ENCODE peak calls at places on chromosomes 11 and 22, in eight cellular contexts. J is mesendoderm; B is gastrocnemius medialis; L is CD8-positive, alpha-beta memory T cell; I is breast epithelium; A is suprapubic skin; X is fibroblast of lung; T is pancreas. O is an unnamed sample.

GRCh38 chr11:94926698-94927237 is 46.6 kb downstream of the CWC15 start:
- DNase-seq in T (peak; percentile 51), L (no peak), B (peak; percentile 44), J (peak; percentile 73), A (peak; percentile 89), I (peak; percentile 59), X (peak; percentile 98), O (no peak)

GRCh38 chr11:102974552-102975280 is 19.2 kb upstream of the MMP13 start:
- DNase-seq in I (no peak), T (peak; percentile 12), X (peak; percentile 64), J (no peak), A (no peak), L (no peak), B (no peak), O (no peak)

GRCh38 chr22:35367331-35367886 is 13.5 kb upstream of the HMOX1 start:
- DNase-seq in J (no peak), T (no peak), L (no peak), B (no peak), I (no peak), A (no peak), X (peak; percentile 19), O (no peak)

GRCh38 chr11:10922944-10923343 is 65.1 kb upstream of the ZBED5 start:
- DNase-seq in A (no peak), L (no peak), X (no peak), T (no peak), B (no peak), J (no peak), I (no peak), O (no peak)

GRCh38 chr22:35231585-35232084 is 25.7 kb upstream of the HMGXB4 start:
- DNase-seq in A (no peak), L (peak; percentile 49), X (peak; percentile 64), I (peak; percentile 81), J (peak; percentile 88), T (peak; percentile 80), B (no peak), O (peak; percentile 35)

GRCh38 chr11:77813256-77813655 is 7.3 kb downstream of the RSF1 start:
- DNase-seq in J (no peak), B (no peak), T (no peak), X (peak; percentile 8), L (no peak), I (no peak), A (no peak), O (no peak)

GRCh38 chr11:95625164-95626017 is 164.2 kb downstream of the FAM76B start:
- DNase-seq in B (no peak), J (no peak), X (no peak), L (no peak), T (no peak), I (no peak), A (no peak), O (no peak)

GRCh38 chr11:69718147-69718546 is 14.3 kb upstream of the FGF19 start:
- DNase-seq in X (peak; percentile 30), B (no peak), J (peak; percentile 91), I (no peak), L (no peak), A (no peak), T (no peak), O (no peak)

GRCh38 chr22:32764330-32765116 is 37.0 kb upstream of the TIMP3 start:
- DNase-seq in I (no peak), X (peak; percentile 95), A (peak; percentile 83), J (peak; percentile 79), L (no peak), T (no peak), B (peak; percentile 37), O (no peak)

GRCh38 chr22:32760815-32761214 is 40.7 kb upstream of the TIMP3 start:
- DNase-seq in T (no peak), X (no peak), B (no peak), J (no peak), A (no peak), L (no peak), I (no peak), O (no peak)

GRCh38 chr22:32761251-32761903 is 40.1 kb upstream of the TIMP3 start:
- DNase-seq in X (peak; percentile 74), T (no peak), L (no peak), J (no peak), B (no peak), A (no peak), I (no peak), O (no peak)

GRCh38 chr22:32760396-32760795 is 41.1 kb upstream of the TIMP3 start:
- DNase-seq in A (no peak), J (no peak), T (no peak), L (no peak), X (no peak), I (no peak), B (no peak), O (no peak)

GRCh38 chr22:32765117-32765618 is 36.3 kb upstream of the TIMP3 start:
- DNase-seq in A (no peak), L (no peak), J (no peak), X (no peak), B (no peak), T (no peak), I (no peak), O (no peak)
- H3K27me3 ChIP-seq in A (no peaks in the 10 kb centered on the region), L (peaks cover 3% of the 10 kb centered on the region), J (no peaks in the 10 kb centered on the region), X (no peaks in the 10 kb centered on the region), B (no peaks in the 10 kb centered on the region), T (no peaks in the 10 kb centered on the region), I (no peaks in the 10 kb centered on the region), O (peaks cover 14% of the 10 kb centered on the region)

GRCh38 chr22:42891696-42892095 is 34.6 kb upstream of the ARFGAP3 start:
- DNase-seq in L (no peak), A (no peak), X (no peak), B (no peak), J (no peak), T (no peak), I (no peak), O (no peak)
- H3K27ac ChIP-seq in L (no peak overlapping the region), A (no peak overlapping the region), X (no peak overlapping the region), B (peak overlapping the region; percentile 80), J (no peak overlapping the region), T (peak overlapping the region; percentile 91), I (no peak overlapping the region), O (no peak overlapping the region)

GRCh38 chr11:72789493-72790131 is 4.2 kb downstream of the STARD10 start:
- DNase-seq in X (peak; percentile 14), B (peak; percentile 77), J (peak; percentile 44), L (no peak), I (no peak), A (no peak), T (no peak), O (no peak)

GRCh38 chr11:72786305-72787261 is 7.3 kb downstream of the STARD10 start:
- DNase-seq in J (no peak), I (peak; percentile 76), X (no peak), B (no peak), L (no peak), A (no peak), T (no peak), O (no peak)

GRCh38 chr11:72784662-72785061 is 9.2 kb downstream of the STARD10 start:
- DNase-seq in L (no peak), X (no peak), T (no peak), A (no peak), J (no peak), B (no peak), I (no peak), O (no peak)

GRCh38 chr11:72787262-72788104 is 6.4 kb downstream of the STARD10 start:
- DNase-seq in I (no peak), L (no peak), A (no peak), B (no peak), X (no peak), T (peak; percentile 60), J (peak; percentile 96), O (no peak)

DNA sequence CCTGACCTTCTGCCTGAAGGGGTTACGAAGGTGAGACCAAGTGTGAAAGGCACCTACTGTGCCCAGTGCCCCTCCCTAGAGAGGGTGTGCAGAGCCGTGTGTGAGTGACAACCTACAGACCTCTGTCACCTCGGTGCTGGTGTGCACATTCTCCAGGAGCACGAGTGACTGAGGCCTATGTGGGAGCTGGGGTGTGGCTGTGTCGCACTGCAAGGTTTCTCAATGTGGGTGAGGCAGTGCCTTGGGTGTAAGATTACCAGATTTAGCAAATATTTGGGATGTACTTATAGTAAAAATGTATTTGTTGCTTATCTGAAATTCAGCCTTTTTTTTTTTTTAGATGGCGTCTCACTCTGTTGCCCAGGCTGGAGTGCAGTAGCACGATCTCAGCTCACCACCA is 5.6 kb downstream of the STARD10 start:
- DNase-seq in J (no peak), L (no peak), A (no peak), I (no peak), B (no peak), X (no peak), T (no peak), O (no peak)
- H3K4me1 ChIP-seq in J (no peaks in the 10 kb centered on the region), L (peaks cover 9% of the 10 kb centered on the region), A (peaks cover 38% of the 10 kb centered on the region), I (peaks cover 2% of the 10 kb centered on the region), B (peaks cover 13% of the 10 kb centered on the region), X (peaks cover 8% of the 10 kb centered on the region), T (peaks cover 9% of the 10 kb centered on the region), O (peaks cover 7% of the 10 kb centered on the region)

DNA sequence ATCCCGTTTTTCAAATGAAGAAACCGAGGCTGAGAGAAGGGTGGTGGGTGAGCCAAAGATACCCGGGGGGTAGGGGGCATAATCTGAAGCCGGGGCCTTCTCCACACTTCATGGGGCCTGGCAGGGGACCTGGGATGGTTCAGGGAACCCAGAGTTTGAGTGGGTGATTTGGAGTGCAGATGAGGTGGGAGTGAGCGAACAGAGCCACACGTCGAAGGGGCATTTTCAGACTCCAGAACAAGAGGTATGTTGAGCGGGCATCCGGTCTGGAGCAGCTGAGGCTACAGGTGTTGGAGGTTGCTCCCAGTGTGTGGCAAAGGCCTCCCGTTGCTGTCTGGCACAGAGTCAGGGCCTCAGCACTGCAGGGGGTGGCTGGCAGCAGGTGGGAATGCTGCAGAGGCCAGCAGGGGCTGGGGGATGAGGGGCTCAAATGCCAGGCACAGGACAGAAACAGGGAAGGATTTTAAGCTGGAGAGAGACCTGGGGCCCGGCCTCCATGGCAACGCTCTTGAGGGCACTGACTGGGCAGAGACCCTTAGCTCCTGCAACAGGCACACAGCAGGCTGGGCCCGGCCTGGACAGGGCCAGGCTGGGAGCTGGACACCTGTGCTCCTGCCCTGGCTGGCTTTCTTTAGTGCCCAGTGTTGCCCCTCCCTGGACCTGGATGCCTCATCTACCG is 46.2 kb downstream of the WNT11 start:
- DNase-seq in T (peak; percentile 56), A (no peak), B (no peak), L (no peak), X (no peak), I (no peak), J (no peak), O (no peak)
- H3K27me3 ChIP-seq in T (no peaks in the 10 kb centered on the region), A (no peaks in the 10 kb centered on the region), B (no peaks in the 10 kb centered on the region), L (no peaks in the 10 kb centered on the region), X (peaks cover 6% of the 10 kb centered on the region), I (no peaks in the 10 kb centered on the region), J (no peaks in the 10 kb centered on the region), O (no peaks in the 10 kb centered on the region)